ENCODE peak calls at places on chromosomes 16 and 17, in seven cellular contexts. One of them, this sample, is unnamed.

GRCh38 chr16:30511509-30511908 is 14.9 kb downstream of the ZNF768 start:
- DNase-seq in T-helper 1 cell: no peak
- DNase-seq in kidney tubule cell: no peak
- DNase-seq in NCI-H748 treated with DMSO at 0.1 percent for 48 hours: no peak
- DNase-seq in T-helper 9 cell: no peak
- DNase-seq in WTC11: no peak
- DNase-seq in astrocyte of the spinal cord: no peak
- DNase-seq in this sample: no peak

GRCh38 chr16:16966439-16966838 is 504.3 kb downstream of the XYLT1 start:
- DNase-seq in T-helper 1 cell: no peak
- DNase-seq in kidney tubule cell: no peak
- DNase-seq in NCI-H748 treated with DMSO at 0.1 percent for 48 hours: no peak
- DNase-seq in T-helper 9 cell: no peak
- DNase-seq in WTC11: no peak
- DNase-seq in astrocyte of the spinal cord: no peak
- DNase-seq in this sample: no peak

GRCh38 chr17:65627892-65628622 is 66.6 kb upstream of the AXIN2 start:
- DNase-seq in T-helper 1 cell: no peak
- DNase-seq in kidney tubule cell: peak; percentile 73
- DNase-seq in NCI-H748 treated with DMSO at 0.1 percent for 48 hours: peak; percentile 92
- DNase-seq in T-helper 9 cell: no peak
- DNase-seq in WTC11: no peak
- DNase-seq in astrocyte of the spinal cord: peak; percentile 89
- DNase-seq in this sample: no peak

GRCh38 chr17:47852113-47852949 is 1.4 kb upstream of the SP6 start:
- DNase-seq in T-helper 1 cell: no peak
- DNase-seq in kidney tubule cell: no peak
- DNase-seq in NCI-H748 treated with DMSO at 0.1 percent for 48 hours: no peak
- DNase-seq in T-helper 9 cell: no peak
- DNase-seq in WTC11: no peak
- DNase-seq in astrocyte of the spinal cord: no peak
- DNase-seq in this sample: no peak

GRCh38 chr17:27990100-27990499 is 52.4 kb upstream of the NLK start:
- DNase-seq in T-helper 1 cell: no peak
- DNase-seq in kidney tubule cell: no peak
- DNase-seq in NCI-H748 treated with DMSO at 0.1 percent for 48 hours: no peak
- DNase-seq in T-helper 9 cell: no peak
- DNase-seq in WTC11: no peak
- DNase-seq in astrocyte of the spinal cord: no peak
- DNase-seq in this sample: no peak

GRCh38 chr16:89001117-89002027 is 24.4 kb upstream of the CBFA2T3 start:
- DNase-seq in T-helper 1 cell: no peak
- DNase-seq in kidney tubule cell: no peak
- DNase-seq in NCI-H748 treated with DMSO at 0.1 percent for 48 hours: no peak
- DNase-seq in T-helper 9 cell: no peak
- DNase-seq in WTC11: peak; percentile 52
- DNase-seq in astrocyte of the spinal cord: no peak
- DNase-seq in this sample: no peak

GRCh38 chr16:1613728-1614225 is 1.6 kb downstream of the CRAMP1 start:
- DNase-seq in T-helper 1 cell: no peak
- DNase-seq in kidney tubule cell: peak; percentile 11
- DNase-seq in NCI-H748 treated with DMSO at 0.1 percent for 48 hours: no peak
- DNase-seq in T-helper 9 cell: no peak
- DNase-seq in WTC11: peak; percentile 25
- DNase-seq in astrocyte of the spinal cord: no peak
- DNase-seq in this sample: no peak

GRCh38 chr16:77169650-77170236 is 21.2 kb upstream of the MON1B start:
- DNase-seq in T-helper 1 cell: peak; percentile 37
- DNase-seq in kidney tubule cell: peak; percentile 65
- DNase-seq in NCI-H748 treated with DMSO at 0.1 percent for 48 hours: peak; percentile 41
- DNase-seq in T-helper 9 cell: peak; percentile 22
- DNase-seq in WTC11: peak; percentile 70
- DNase-seq in astrocyte of the spinal cord: peak; percentile 12
- DNase-seq in this sample: peak; percentile 26

GRCh38 chr17:40038882-40039513 is 15.2 kb downstream of the MED24 start:
- DNase-seq in T-helper 1 cell: no peak
- DNase-seq in kidney tubule cell: peak; percentile 56
- DNase-seq in NCI-H748 treated with DMSO at 0.1 percent for 48 hours: no peak
- DNase-seq in T-helper 9 cell: no peak
- DNase-seq in WTC11: peak; percentile 59
- DNase-seq in astrocyte of the spinal cord: peak; percentile 92
- DNase-seq in this sample: no peak

GRCh38 chr16:70694088-70694487 is 8.2 kb upstream of the MTSS2 start:
- DNase-seq in T-helper 1 cell: no peak
- DNase-seq in kidney tubule cell: peak; percentile 95
- DNase-seq in NCI-H748 treated with DMSO at 0.1 percent for 48 hours: no peak
- DNase-seq in T-helper 9 cell: no peak
- DNase-seq in WTC11: peak; percentile 51
- DNase-seq in astrocyte of the spinal cord: peak; percentile 65
- DNase-seq in this sample: no peak

GRCh38 chr17:44804301-44805061 is 25.6 kb downstream of the GJC1 start:
- DNase-seq in T-helper 1 cell: no peak
- DNase-seq in kidney tubule cell: no peak
- DNase-seq in NCI-H748 treated with DMSO at 0.1 percent for 48 hours: no peak
- DNase-seq in T-helper 9 cell: no peak
- DNase-seq in WTC11: no peak
- DNase-seq in astrocyte of the spinal cord: peak; percentile 17
- DNase-seq in this sample: no peak

GRCh38 chr17:59791603-59792457 is 84.4 kb downstream of the VMP1 start:
- DNase-seq in T-helper 1 cell: no peak
- DNase-seq in kidney tubule cell: no peak
- DNase-seq in NCI-H748 treated with DMSO at 0.1 percent for 48 hours: no peak
- DNase-seq in T-helper 9 cell: no peak
- DNase-seq in WTC11: no peak
- DNase-seq in astrocyte of the spinal cord: peak; percentile 89
- DNase-seq in this sample: no peak

GRCh38 chr17:82077617-82078358 is 12.2 kb upstream of the DUS1L start:
- DNase-seq in T-helper 1 cell: no peak
- DNase-seq in kidney tubule cell: no peak
- DNase-seq in NCI-H748 treated with DMSO at 0.1 percent for 48 hours: no peak
- DNase-seq in T-helper 9 cell: no peak
- DNase-seq in WTC11: no peak
- DNase-seq in astrocyte of the spinal cord: no peak
- DNase-seq in this sample: no peak

GRCh38 chr16:70476272-70477020 is 22.1 kb downstream of the FCSK start:
- DNase-seq in T-helper 1 cell: peak; percentile 86
- DNase-seq in kidney tubule cell: peak; percentile 91
- DNase-seq in NCI-H748 treated with DMSO at 0.1 percent for 48 hours: no peak
- DNase-seq in T-helper 9 cell: no peak
- DNase-seq in WTC11: no peak
- DNase-seq in astrocyte of the spinal cord: peak; percentile 68
- DNase-seq in this sample: no peak

GRCh38 chr17:39553326-39553945 is 54.3 kb downstream of the NEUROD2 start:
- DNase-seq in T-helper 1 cell: no peak
- DNase-seq in kidney tubule cell: peak; percentile 51
- DNase-seq in NCI-H748 treated with DMSO at 0.1 percent for 48 hours: no peak
- DNase-seq in T-helper 9 cell: no peak
- DNase-seq in WTC11: no peak
- DNase-seq in astrocyte of the spinal cord: peak; percentile 42
- DNase-seq in this sample: no peak

GRCh38 chr17:45277992-45278391 is 16.1 kb upstream of the SPATA32 start:
- DNase-seq in T-helper 1 cell: no peak
- DNase-seq in kidney tubule cell: no peak
- DNase-seq in NCI-H748 treated with DMSO at 0.1 percent for 48 hours: no peak
- DNase-seq in T-helper 9 cell: no peak
- DNase-seq in WTC11: no peak
- DNase-seq in astrocyte of the spinal cord: peak; percentile 73
- DNase-seq in this sample: no peak

GRCh38 chr17:62627904-62628603 is 584 bp downstream of the MRC2 start:
- DNase-seq in T-helper 1 cell: peak; percentile 44
- DNase-seq in kidney tubule cell: peak; percentile 30
- DNase-seq in NCI-H748 treated with DMSO at 0.1 percent for 48 hours: no peak
- DNase-seq in T-helper 9 cell: no peak
- DNase-seq in WTC11: no peak
- DNase-seq in astrocyte of the spinal cord: peak; percentile 82
- DNase-seq in this sample: no peak

GRCh38 chr16:24748242-24748641 is 18.8 kb downstream of the TNRC6A start:
- DNase-seq in T-helper 1 cell: no peak
- DNase-seq in kidney tubule cell: peak; percentile 88
- DNase-seq in NCI-H748 treated with DMSO at 0.1 percent for 48 hours: no peak
- DNase-seq in T-helper 9 cell: no peak
- DNase-seq in WTC11: no peak
- DNase-seq in astrocyte of the spinal cord: peak; percentile 91
- DNase-seq in this sample: no peak

GRCh38 chr16:29962344-29962994 is 590 bp downstream of the TMEM219 start:
- DNase-seq in T-helper 1 cell: no peak
- DNase-seq in kidney tubule cell: peak; percentile 36
- DNase-seq in NCI-H748 treated with DMSO at 0.1 percent for 48 hours: no peak
- DNase-seq in T-helper 9 cell: no peak
- DNase-seq in WTC11: no peak
- DNase-seq in astrocyte of the spinal cord: peak; percentile 36
- DNase-seq in this sample: no peak

GRCh38 chr17:80694085-80694991 is 149.7 kb downstream of the RPTOR start:
- DNase-seq in T-helper 1 cell: no peak
- DNase-seq in kidney tubule cell: no peak
- DNase-seq in NCI-H748 treated with DMSO at 0.1 percent for 48 hours: peak; percentile 36
- DNase-seq in T-helper 9 cell: no peak
- DNase-seq in WTC11: no peak
- DNase-seq in astrocyte of the spinal cord: no peak
- DNase-seq in this sample: no peak

GRCh38 chr16:12024429-12024828 is 47.9 kb downstream of the SNX29 start:
- DNase-seq in T-helper 1 cell: no peak
- DNase-seq in kidney tubule cell: peak; percentile 54
- DNase-seq in NCI-H748 treated with DMSO at 0.1 percent for 48 hours: no peak
- DNase-seq in T-helper 9 cell: no peak
- DNase-seq in WTC11: no peak
- DNase-seq in astrocyte of the spinal cord: no peak
- DNase-seq in this sample: no peak

GRCh38 chr17:63996430-63997182 is 1.5 kb upstream of the PRR29 start:
- DNase-seq in T-helper 1 cell: no peak
- DNase-seq in kidney tubule cell: no peak
- DNase-seq in NCI-H748 treated with DMSO at 0.1 percent for 48 hours: no peak
- DNase-seq in T-helper 9 cell: no peak
- DNase-seq in WTC11: no peak
- DNase-seq in astrocyte of the spinal cord: no peak
- DNase-seq in this sample: no peak

GRCh38 chr17:42563950-42564349 is 2.0 kb downstream of the COASY start:
- DNase-seq in T-helper 1 cell: no peak
- DNase-seq in kidney tubule cell: no peak
- DNase-seq in NCI-H748 treated with DMSO at 0.1 percent for 48 hours: no peak
- DNase-seq in T-helper 9 cell: no peak
- DNase-seq in WTC11: no peak
- DNase-seq in astrocyte of the spinal cord: no peak
- DNase-seq in this sample: no peak

GRCh38 chr16:7505495-7505894 is 172.8 kb downstream of the RBFOX1 start:
- DNase-seq in T-helper 1 cell: no peak
- DNase-seq in kidney tubule cell: no peak
- DNase-seq in NCI-H748 treated with DMSO at 0.1 percent for 48 hours: no peak
- DNase-seq in T-helper 9 cell: no peak
- DNase-seq in WTC11: no peak
- DNase-seq in astrocyte of the spinal cord: no peak
- DNase-seq in this sample: no peak

This sample was measured in effector memory CD8-positive, alpha-beta T cell.